ENCODE peak calls at places on chromosomes 5 and 9, in five cellular contexts. J is body of pancreas, C is HepG2, L is RWPE2, I is adrenal gland. M is an unnamed sample. For H3K4me1 and H3K27me3, the result is how much of the 10 kb centered on the place peaks cover.

GRCh38 chr9:20997503-20998076 is 33.9 kb downstream of the HACD4 start:
- DNase-seq in J (no peak), L (no peak), C (no peak), I (no peak), M (no peak)

GRCh38 chr5:147544556-147544955 is 34.7 kb upstream of the DPYSL3 start:
- DNase-seq in C (no peak), I (no peak), L (no peak), J (no peak), M (no peak)

GRCh38 chr5:135033026-135033861 is 784 bp downstream of the PITX1 start:
- DNase-seq in L (no peak), C (peak), J (no peak), I (no peak), M (no peak)

GRCh38 chr9:108466238-108466637 is 389.5 kb downstream of the ACTL7B start:
- DNase-seq in L (no peak), J (no peak), I (no peak), C (no peak), M (no peak)

GRCh38 chr9:7011395-7012067 is 253.8 kb downstream of the KDM4C start:
- DNase-seq in C (no peak), L (no peak), I (no peak), J (no peak), M (no peak)

GRCh38 chr5:132761321-132762240 is 14.4 kb downstream of the CCNI2 start:
- DNase-seq in I (peak), J (no peak), C (no peak), L (peak), M (peak)

GRCh38 chr5:2908086-2908485 is 156.6 kb upstream of the IRX2 start:
- DNase-seq in C (no peak), J (no peak), L (no peak), I (peak), M (no peak)

GRCh38 chr9:123912167-123912897 is 17.6 kb downstream of the DENND1A start:
- DNase-seq in J (no peak), L (no peak), C (no peak), I (no peak), M (no peak)

GRCh38 chr9:78144663-78145377 is 91.1 kb upstream of the CEP78 start:
- DNase-seq in J (no peak), I (peak), L (no peak), C (no peak), M (no peak)

GRCh38 chr5:146284016-146284415 is 54.6 kb upstream of the POU4F3 start:
- DNase-seq in C (no peak), J (no peak), I (no peak), L (no peak), M (no peak)

GRCh38 chr9:121483049-121483448 is 16.6 kb downstream of the GGTA1 start:
- DNase-seq in C (peak), L (no peak), I (no peak), J (no peak), M (no peak)

GRCh38 chr9:72205513-72205912 is 56.3 kb downstream of the GDA start:
- DNase-seq in C (no peak), J (peak), I (no peak), L (no peak), M (no peak)

GRCh38 chr5:38755171-38755570 is 90.6 kb upstream of the OSMR start:
- DNase-seq in L (no peak), C (no peak), I (no peak), J (no peak), M (no peak)

GRCh38 chr5:76615759-76616158 is 7.4 kb downstream of the F2RL2 start:
- DNase-seq in J (no peak), I (no peak), L (no peak), C (no peak), M (no peak)

GRCh38 chr9:87422999-87423398 is 74.7 kb upstream of the DAPK1 start:
- DNase-seq in J (no peak), C (no peak), L (no peak), I (no peak), M (no peak)

GRCh38 chr5:133287500-133287899 is 235.7 kb downstream of the HSPA4 start:
- DNase-seq in J (peak), L (no peak), C (peak), I (peak), M (peak)

GRCh38 chr9:90421786-90422185 is 220.8 kb downstream of the DIRAS2 start:
- DNase-seq in J (no peak), I (no peak), C (no peak), L (no peak), M (no peak)

GRCh38 chr5:31186672-31187267 is 6.7 kb upstream of the CDH6 start:
- DNase-seq in I (no peak), L (no peak), J (no peak), C (peak), M (no peak)

GRCh38 chr5:102537011-102537410 is 38.2 kb upstream of the SLCO6A1 start:
- DNase-seq in J (no peak), L (no peak), I (no peak), C (no peak), M (no peak)

GRCh38 chr9:114908796-114909448 is 21.5 kb downstream of the TNFSF8 start:
- DNase-seq in L (no peak), C (no peak), J (no peak), I (no peak), M (no peak)

DNA sequence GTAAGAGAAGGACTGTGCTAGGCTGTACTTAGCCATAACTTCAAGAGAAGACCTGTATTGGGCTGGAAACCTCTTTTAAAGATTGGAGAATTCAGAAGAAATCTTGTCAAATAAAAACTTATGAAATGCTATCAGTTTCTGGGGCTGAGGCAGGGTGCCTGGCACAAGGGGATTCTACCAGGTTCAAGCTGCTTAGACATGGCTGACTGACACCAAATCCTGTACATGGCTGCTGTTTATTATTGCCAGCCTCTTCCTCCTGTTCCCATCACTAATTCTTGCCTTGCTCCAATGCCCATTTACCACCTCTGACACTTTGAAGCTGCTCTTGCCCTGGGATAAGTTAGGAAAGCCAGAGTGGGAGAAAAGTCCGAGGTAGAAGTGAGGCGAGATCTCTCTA is 66.4 kb upstream of the TNFAIP8 start:
- DNase-seq in L (no peak), I (no peak), J (no peak), C (no peak), M (no peak)
- H3K4me1 ChIP-seq in L (half or more), I (under half), J (half or more), C (under half), M (under half)

GRCh38 chr9:109863961-109864360 is 84.0 kb downstream of the PALM2AKAP2 start:
- DNase-seq in C (no peak), I (no peak), L (no peak), J (no peak), M (no peak)
- H3K27me3 ChIP-seq in C (under half), I (under half), L (under half), J (under half), M (under half)

DNA sequence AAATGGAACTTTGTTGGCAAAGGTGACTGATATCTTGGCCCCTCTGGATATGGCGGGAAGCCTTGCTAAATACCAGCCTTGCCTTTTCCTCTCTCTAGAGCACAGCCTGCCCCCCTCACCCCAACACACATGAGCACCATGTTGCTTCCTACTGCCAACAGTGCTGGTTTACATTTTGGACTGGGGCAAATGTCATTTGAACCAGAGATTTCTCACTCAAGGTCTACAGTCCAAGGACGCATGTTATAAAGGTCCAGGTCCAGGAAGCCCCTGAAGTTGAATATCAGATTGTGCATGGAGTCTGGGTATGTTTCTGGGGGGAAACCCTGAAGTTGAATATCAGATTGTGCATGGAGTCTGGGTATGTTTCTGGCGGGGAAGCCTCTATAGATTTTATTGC is 19.9 kb downstream of the NEURL1B start:
- DNase-seq in C (no peak), L (no peak), I (no peak), J (no peak), M (no peak)
- H3K27ac ChIP-seq in C (peak), L (peak), I (peak), J (peak), M (peak)

GRCh38 chr5:55096860-55097259 is 5.6 kb upstream of the GZMA start:
- DNase-seq in J (peak), C (no peak), L (no peak), I (no peak), M (no peak)
- H3K4me1 ChIP-seq in J (under half), C (under half), L (under half), I (under half), M (under half)

DNA sequence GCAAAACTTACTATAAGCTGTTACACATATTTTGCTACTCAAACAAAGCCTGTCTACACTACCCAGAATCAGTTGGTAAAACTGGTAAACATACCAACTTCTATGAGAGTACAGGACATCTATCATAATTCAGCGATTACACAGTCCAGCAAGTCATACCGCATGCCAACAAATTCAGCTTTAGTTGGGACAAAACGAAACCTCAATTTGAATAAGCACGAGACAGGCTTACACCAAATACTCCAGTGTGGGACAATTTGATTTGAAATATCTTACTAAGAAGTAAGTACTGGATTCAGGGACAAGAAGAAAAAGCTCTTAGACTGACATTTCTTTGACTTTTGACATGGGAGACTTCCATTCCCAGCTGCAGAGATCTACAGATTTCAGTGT is 2.0 kb downstream of the NRG2 start:
- DNase-seq in L (no peak), J (peak), C (no peak), I (no peak), M (no peak)
- H3K27me3 ChIP-seq in L (under half), J (under half), C (under half), I (under half), M (under half)

GRCh38 chr9:34524349-34524748 is 1.6 kb upstream of the ENHO start:
- DNase-seq in C (no peak), I (peak), J (no peak), L (no peak), M (no peak)

GRCh38 chr9:34520505-34521385 is 2.0 kb downstream of the ENHO start:
- DNase-seq in J (no peak), L (peak), I (no peak), C (no peak), M (no peak)

GRCh38 chr9:34521406-34522045 is 1.3 kb downstream of the ENHO start:
- DNase-seq in J (no peak), I (no peak), C (no peak), L (peak), M (no peak)

GRCh38 chr9:34522971-34523797 is at the start of gene ENHO:
- DNase-seq in J (peak), I (peak), C (peak), L (peak), M (peak)

GRCh38 chr9:34522091-34522887 is 501 bp downstream of the ENHO start:
- DNase-seq in I (peak), C (no peak), L (peak), J (no peak), M (no peak)
- H3K27ac ChIP-seq in I (no peak), C (no peak), L (no peak), J (no peak), M (no peak)

GRCh38 chr5:143796110-143796509 is 15.9 kb upstream of the HMHB1 start:
- DNase-seq in L (no peak), J (no peak), I (no peak), C (no peak), M (no peak)
- H3K4me1 ChIP-seq in L (under half), J (under half), I (under half), C (under half), M (under half)

DNA sequence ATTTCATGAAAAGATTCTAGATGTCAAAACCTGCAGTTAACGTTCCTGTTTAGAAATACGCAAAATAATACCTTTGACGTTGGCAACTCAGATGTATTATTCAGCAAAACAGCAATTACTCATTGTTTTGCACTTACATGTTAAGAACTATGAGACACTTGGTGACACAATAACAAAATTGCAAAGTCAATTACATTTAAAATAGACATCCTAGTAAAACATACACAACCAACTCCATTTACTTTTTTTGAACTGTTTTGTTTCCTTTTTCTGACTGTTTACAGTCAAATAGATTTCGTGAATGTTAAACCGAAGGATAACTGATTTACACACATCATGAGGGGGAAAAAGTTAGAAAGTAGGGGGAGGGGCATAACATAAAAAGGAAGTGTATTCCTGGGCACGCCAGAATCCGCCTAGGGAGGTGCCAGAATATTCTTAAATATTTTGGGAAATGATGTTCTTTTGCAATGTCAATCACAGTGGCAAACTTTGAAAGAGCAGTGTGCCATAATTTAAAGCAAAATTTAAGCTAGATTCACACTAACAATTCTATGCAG is 220.1 kb downstream of the MEF2C start:
- DNase-seq in I (no peak), J (no peak), C (no peak), L (no peak), M (no peak)
- H3K27me3 ChIP-seq in I (under half), J (under half), C (under half), L (half or more), M (half or more)